ENCODE peak calls at places on chromosomes 2 and 18, in five cellular contexts. P, G, K, T and L are unnamed samples.
A peak's percentile ranks its signal among the peaks of the same experiment; 100 is the strongest.

GRCh38 chr18:77063256-77063655 is 69.3 kb downstream of the MBP start:
- DNase-seq in P (no peak), G (no peak), K (no peak), T (peak; percentile 69), L (no peak)

GRCh38 chr2:215773728-215774127 is 239.6 kb downstream of the MREG start:
- DNase-seq in P (no peak), G (no peak), K (peak; percentile 41), T (no peak), L (no peak)

GRCh38 chr2:95277246-95277906 is 3.1 kb downstream of the PROM2 start:
- DNase-seq in P (no peak), G (peak; percentile 66), K (peak; percentile 12), T (no peak), L (peak; percentile 65)

GRCh38 chr2:238493880-238494572 is 67.3 kb downstream of the ASB1 start:
- DNase-seq in P (no peak), G (no peak), K (no peak), T (no peak), L (no peak)

GRCh38 chr2:240651185-240651584 is 25.9 kb downstream of the GPR35 start:
- DNase-seq in P (no peak), G (no peak), K (no peak), T (no peak), L (no peak)

GRCh38 chr2:68316091-68316490 is 3.7 kb downstream of the CNRIP1 start:
- DNase-seq in P (no peak), G (no peak), K (no peak), T (no peak), L (no peak)

GRCh38 chr2:141557329-141558098 is 573.3 kb downstream of the LRP1B start:
- DNase-seq in P (no peak), G (no peak), K (no peak), T (no peak), L (no peak)

GRCh38 chr2:99481941-99482340 is 7.9 kb downstream of the REV1 start:
- DNase-seq in P (no peak), G (no peak), K (peak; percentile 46), T (no peak), L (no peak)

GRCh38 chr2:100013892-100014677 is 128.3 kb downstream of the AFF3 start:
- DNase-seq in P (peak; percentile 16), G (no peak), K (no peak), T (no peak), L (peak; percentile 37)

GRCh38 chr2:180524458-180524857 is 455.9 kb upstream of the UBE2E3 start:
- DNase-seq in P (no peak), G (no peak), K (no peak), T (no peak), L (no peak)

GRCh38 chr2:99729104-99729503 is 239.3 kb upstream of the REV1 start:
- DNase-seq in P (no peak), G (no peak), K (no peak), T (no peak), L (no peak)

DNA sequence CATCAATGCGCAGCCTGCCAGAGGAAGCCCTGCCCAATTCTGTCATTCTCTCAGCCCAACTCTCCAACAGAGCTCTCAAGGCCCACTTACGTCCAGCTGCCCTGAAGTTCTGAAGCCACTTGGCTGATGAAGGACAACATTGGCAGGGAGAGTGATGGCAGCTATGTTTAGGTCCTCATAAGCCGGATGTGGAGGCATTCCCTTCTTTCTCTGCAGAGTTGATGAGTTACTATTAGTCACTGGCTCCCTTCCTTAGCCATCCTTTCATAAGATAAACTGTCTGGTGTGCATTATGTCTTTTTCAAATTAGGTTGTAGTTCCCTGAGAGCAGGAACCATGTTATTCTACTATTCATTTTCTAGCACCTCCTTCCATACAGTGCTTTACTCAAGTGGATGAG is 22.6 kb upstream of the TACR1 start:
- DNase-seq in P (no peak), G (no peak), K (no peak), T (no peak), L (no peak)
- TF ChIP-seq ESRRA in P (no peak), G (no peak), K (no peak), T (no peak), L (no peak)

GRCh38 chr2:25851740-25852503 is 26.4 kb downstream of the ASXL2 start:
- DNase-seq in P (peak; percentile 68), G (peak; percentile 53), K (peak; percentile 86), T (peak; percentile 57), L (no peak)
- TF ChIP-seq ESRRA in P (no peak), G (peak; percentile 74), K (no peak), T (no peak), L (no peak)

GRCh38 chr2:218671077-218671653 is 637 bp downstream of the RNF25 start:
- DNase-seq in P (peak; percentile 16), G (no peak), K (no peak), T (no peak), L (no peak)
- TF ChIP-seq ESRRA in P (no peak), G (no peak), K (no peak), T (no peak), L (no peak)

DNA sequence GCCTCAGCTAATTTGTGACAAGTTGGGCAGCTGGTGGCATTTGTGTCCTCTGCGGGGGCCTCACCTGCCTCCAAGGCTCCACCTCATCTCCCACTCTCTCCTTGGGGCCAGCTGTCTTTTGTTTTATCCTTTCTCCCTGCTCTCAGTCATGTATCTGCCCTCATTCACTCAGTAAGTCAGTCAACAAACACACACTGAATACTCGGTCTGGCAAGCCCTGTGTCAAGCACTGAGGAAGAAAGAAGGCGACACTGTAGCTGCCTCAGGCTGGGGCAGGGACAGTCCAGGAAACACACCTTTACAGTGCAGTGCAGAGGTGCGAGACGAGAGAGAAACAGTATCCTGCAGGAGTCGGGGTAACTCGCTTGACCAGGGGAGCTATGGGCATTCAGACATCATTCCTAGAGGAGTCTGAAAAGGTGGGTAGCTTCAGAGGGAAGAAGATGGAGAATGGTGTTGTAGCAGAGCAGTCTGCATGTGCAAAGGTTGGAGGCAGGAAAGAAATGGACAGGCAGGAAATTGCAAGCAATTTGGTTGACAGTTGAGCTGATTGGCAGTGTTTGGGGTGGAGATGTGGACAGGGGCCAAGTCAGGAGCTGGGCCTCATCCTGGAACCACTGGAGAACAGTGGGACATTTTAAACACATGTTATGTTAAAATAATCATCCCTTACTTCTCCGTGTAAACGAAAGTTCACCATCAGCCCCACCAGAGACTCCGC is 34.9 kb downstream of the SCTR start:
- DNase-seq in P (no peak), G (no peak), K (no peak), T (no peak), L (no peak)
- TF ChIP-seq ESRRA in P (no peak), G (no peak), K (no peak), T (no peak), L (no peak)

GRCh38 chr2:206217743-206218520 is 56.5 kb upstream of the ZDBF2 start:
- DNase-seq in P (no peak), G (no peak), K (no peak), T (no peak), L (no peak)
- TF ChIP-seq ESRRA in P (no peak), G (no peak), K (no peak), T (no peak), L (no peak)